ENCODE peak calls at places on chromosomes 1 and 21, in nine cellular contexts. One of them, this sample, is unnamed.

GRCh38 chr1:86914998-86915736 is 732 bp downstream of the HS2ST1 start:
- DNase-seq in sigmoid colon: peak
- DNase-seq in kidney epithelial cell: no peak
- DNase-seq in AG10803: peak
- DNase-seq in body of pancreas: peak
- DNase-seq in neural crest cell: peak
- DNase-seq in BE2C: peak
- DNase-seq in fibroblast of the aortic adventitia: peak
- DNase-seq in A549: peak
- DNase-seq in this sample: peak

GRCh38 chr1:235784950-235785349 is 81.8 kb downstream of the LYST start:
- DNase-seq in BE2C: no peak
- DNase-seq in sigmoid colon: no peak
- DNase-seq in A549: no peak
- DNase-seq in body of pancreas: no peak
- DNase-seq in fibroblast of the aortic adventitia: no peak
- DNase-seq in kidney epithelial cell: no peak
- DNase-seq in neural crest cell: no peak
- DNase-seq in AG10803: no peak
- DNase-seq in this sample: no peak

GRCh38 chr1:41843378-41843777 is 75.3 kb downstream of the HIVEP3 start:
- DNase-seq in AG10803: peak
- DNase-seq in A549: no peak
- DNase-seq in body of pancreas: no peak
- DNase-seq in fibroblast of the aortic adventitia: peak
- DNase-seq in neural crest cell: no peak
- DNase-seq in BE2C: no peak
- DNase-seq in kidney epithelial cell: peak
- DNase-seq in sigmoid colon: no peak
- DNase-seq in this sample: peak

GRCh38 chr1:155966135-155966534 is 12.2 kb downstream of the ARHGEF2 start:
- DNase-seq in BE2C: no peak
- DNase-seq in A549: no peak
- DNase-seq in kidney epithelial cell: no peak
- DNase-seq in AG10803: no peak
- DNase-seq in neural crest cell: no peak
- DNase-seq in sigmoid colon: no peak
- DNase-seq in fibroblast of the aortic adventitia: no peak
- DNase-seq in body of pancreas: no peak
- DNase-seq in this sample: no peak

GRCh38 chr1:66402194-66402593 is 131.8 kb upstream of the SGIP1 start:
- DNase-seq in AG10803: peak
- DNase-seq in kidney epithelial cell: no peak
- DNase-seq in sigmoid colon: peak
- DNase-seq in A549: no peak
- DNase-seq in body of pancreas: peak
- DNase-seq in BE2C: peak
- DNase-seq in fibroblast of the aortic adventitia: peak
- DNase-seq in neural crest cell: no peak
- DNase-seq in this sample: peak

GRCh38 chr1:18673976-18674375 is 43.3 kb downstream of the PAX7 start:
- DNase-seq in body of pancreas: no peak
- DNase-seq in fibroblast of the aortic adventitia: no peak
- DNase-seq in BE2C: no peak
- DNase-seq in kidney epithelial cell: no peak
- DNase-seq in sigmoid colon: no peak
- DNase-seq in A549: no peak
- DNase-seq in neural crest cell: no peak
- DNase-seq in AG10803: no peak
- DNase-seq in this sample: no peak

GRCh38 chr1:171254859-171255258 is 6.6 kb downstream of the FMO1 start:
- DNase-seq in kidney epithelial cell: no peak
- DNase-seq in A549: no peak
- DNase-seq in AG10803: peak
- DNase-seq in sigmoid colon: no peak
- DNase-seq in body of pancreas: no peak
- DNase-seq in BE2C: no peak
- DNase-seq in fibroblast of the aortic adventitia: no peak
- DNase-seq in neural crest cell: no peak
- DNase-seq in this sample: no peak

GRCh38 chr1:209590405-209590804 is 6.9 kb downstream of the CAMK1G start:
- DNase-seq in kidney epithelial cell: no peak
- DNase-seq in neural crest cell: no peak
- DNase-seq in BE2C: peak
- DNase-seq in body of pancreas: no peak
- DNase-seq in sigmoid colon: no peak
- DNase-seq in AG10803: no peak
- DNase-seq in fibroblast of the aortic adventitia: no peak
- DNase-seq in A549: no peak
- DNase-seq in this sample: peak

GRCh38 chr21:39805983-39806382 is 61.0 kb downstream of the IGSF5 start:
- DNase-seq in kidney epithelial cell: no peak
- DNase-seq in A549: no peak
- DNase-seq in BE2C: no peak
- DNase-seq in neural crest cell: no peak
- DNase-seq in body of pancreas: no peak
- DNase-seq in fibroblast of the aortic adventitia: no peak
- DNase-seq in AG10803: no peak
- DNase-seq in sigmoid colon: no peak
- DNase-seq in this sample: no peak

GRCh38 chr1:82848043-82848442 is 1047.3 kb downstream of the ADGRL2 start:
- DNase-seq in kidney epithelial cell: no peak
- DNase-seq in neural crest cell: no peak
- DNase-seq in A549: no peak
- DNase-seq in fibroblast of the aortic adventitia: no peak
- DNase-seq in BE2C: no peak
- DNase-seq in AG10803: no peak
- DNase-seq in sigmoid colon: no peak
- DNase-seq in body of pancreas: no peak
- DNase-seq in this sample: no peak

GRCh38 chr1:40965531-40965930 is 14.0 kb upstream of the CTPS1 start:
- DNase-seq in AG10803: no peak
- DNase-seq in A549: no peak
- DNase-seq in body of pancreas: no peak
- DNase-seq in fibroblast of the aortic adventitia: no peak
- DNase-seq in BE2C: no peak
- DNase-seq in neural crest cell: no peak
- DNase-seq in kidney epithelial cell: no peak
- DNase-seq in sigmoid colon: peak
- DNase-seq in this sample: no peak

GRCh38 chr1:6646499-6647148 is 22.0 kb downstream of the THAP3 start:
- DNase-seq in fibroblast of the aortic adventitia: peak
- DNase-seq in kidney epithelial cell: no peak
- DNase-seq in body of pancreas: peak
- DNase-seq in neural crest cell: no peak
- DNase-seq in A549: peak
- DNase-seq in AG10803: peak
- DNase-seq in BE2C: no peak
- DNase-seq in sigmoid colon: no peak
- DNase-seq in this sample: peak

GRCh38 chr21:41966341-41966833 is 12.6 kb upstream of the C2CD2 start:
- DNase-seq in neural crest cell: no peak
- DNase-seq in A549: no peak
- DNase-seq in body of pancreas: no peak
- DNase-seq in sigmoid colon: no peak
- DNase-seq in fibroblast of the aortic adventitia: peak
- DNase-seq in BE2C: no peak
- DNase-seq in kidney epithelial cell: no peak
- DNase-seq in AG10803: no peak
- DNase-seq in this sample: no peak

GRCh38 chr1:115670476-115671175 is 28.9 kb downstream of the VANGL1 start:
- DNase-seq in body of pancreas: peak
- DNase-seq in A549: no peak
- DNase-seq in AG10803: no peak
- DNase-seq in BE2C: no peak
- DNase-seq in neural crest cell: no peak
- DNase-seq in fibroblast of the aortic adventitia: no peak
- DNase-seq in kidney epithelial cell: peak
- DNase-seq in sigmoid colon: no peak
- DNase-seq in this sample: no peak

GRCh38 chr21:32520885-32521735 is 64.2 kb downstream of the TCP10L start:
- DNase-seq in A549: no peak
- DNase-seq in body of pancreas: peak
- DNase-seq in kidney epithelial cell: no peak
- DNase-seq in sigmoid colon: peak
- DNase-seq in AG10803: peak
- DNase-seq in BE2C: peak
- DNase-seq in neural crest cell: no peak
- DNase-seq in fibroblast of the aortic adventitia: peak
- DNase-seq in this sample: peak

GRCh38 chr1:174266476-174266875 is 107.2 kb downstream of the RABGAP1L start:
- DNase-seq in AG10803: no peak
- DNase-seq in BE2C: no peak
- DNase-seq in A549: no peak
- DNase-seq in fibroblast of the aortic adventitia: no peak
- DNase-seq in sigmoid colon: no peak
- DNase-seq in kidney epithelial cell: no peak
- DNase-seq in body of pancreas: no peak
- DNase-seq in neural crest cell: no peak
- DNase-seq in this sample: no peak

GRCh38 chr1:174258148-174258550 is 98.8 kb downstream of the RABGAP1L start:
- DNase-seq in kidney epithelial cell: peak
- DNase-seq in fibroblast of the aortic adventitia: peak
- DNase-seq in neural crest cell: peak
- DNase-seq in AG10803: peak
- DNase-seq in sigmoid colon: no peak
- DNase-seq in A549: peak
- DNase-seq in BE2C: peak
- DNase-seq in body of pancreas: peak
- DNase-seq in this sample: peak

GRCh38 chr1:174265273-174265672 is 106.0 kb downstream of the RABGAP1L start:
- DNase-seq in BE2C: no peak
- DNase-seq in fibroblast of the aortic adventitia: no peak
- DNase-seq in body of pancreas: no peak
- DNase-seq in AG10803: no peak
- DNase-seq in kidney epithelial cell: no peak
- DNase-seq in neural crest cell: no peak
- DNase-seq in sigmoid colon: no peak
- DNase-seq in A549: no peak
- DNase-seq in this sample: no peak

GRCh38 chr1:174266991-174267612 is 107.8 kb downstream of the RABGAP1L start:
- DNase-seq in body of pancreas: no peak
- DNase-seq in neural crest cell: no peak
- DNase-seq in sigmoid colon: no peak
- DNase-seq in A549: no peak
- DNase-seq in kidney epithelial cell: no peak
- DNase-seq in AG10803: no peak
- DNase-seq in fibroblast of the aortic adventitia: no peak
- DNase-seq in BE2C: no peak
- DNase-seq in this sample: peak

GRCh38 chr1:174262747-174263241 is 103.5 kb downstream of the RABGAP1L start:
- DNase-seq in neural crest cell: peak
- DNase-seq in BE2C: peak
- DNase-seq in fibroblast of the aortic adventitia: peak
- DNase-seq in AG10803: peak
- DNase-seq in body of pancreas: no peak
- DNase-seq in A549: peak
- DNase-seq in kidney epithelial cell: peak
- DNase-seq in sigmoid colon: no peak
- DNase-seq in this sample: peak
- TF ChIP-seq CTCF in neural crest cell: peak
- TF ChIP-seq CTCF in BE2C: peak
- TF ChIP-seq CTCF in fibroblast of the aortic adventitia: peak
- TF ChIP-seq CTCF in AG10803: peak
- TF ChIP-seq CTCF in body of pancreas: peak
- TF ChIP-seq CTCF in A549: peak
- TF ChIP-seq CTCF in kidney epithelial cell: peak
- TF ChIP-seq CTCF in sigmoid colon: peak
- TF ChIP-seq CTCF in this sample: peak

DNA sequence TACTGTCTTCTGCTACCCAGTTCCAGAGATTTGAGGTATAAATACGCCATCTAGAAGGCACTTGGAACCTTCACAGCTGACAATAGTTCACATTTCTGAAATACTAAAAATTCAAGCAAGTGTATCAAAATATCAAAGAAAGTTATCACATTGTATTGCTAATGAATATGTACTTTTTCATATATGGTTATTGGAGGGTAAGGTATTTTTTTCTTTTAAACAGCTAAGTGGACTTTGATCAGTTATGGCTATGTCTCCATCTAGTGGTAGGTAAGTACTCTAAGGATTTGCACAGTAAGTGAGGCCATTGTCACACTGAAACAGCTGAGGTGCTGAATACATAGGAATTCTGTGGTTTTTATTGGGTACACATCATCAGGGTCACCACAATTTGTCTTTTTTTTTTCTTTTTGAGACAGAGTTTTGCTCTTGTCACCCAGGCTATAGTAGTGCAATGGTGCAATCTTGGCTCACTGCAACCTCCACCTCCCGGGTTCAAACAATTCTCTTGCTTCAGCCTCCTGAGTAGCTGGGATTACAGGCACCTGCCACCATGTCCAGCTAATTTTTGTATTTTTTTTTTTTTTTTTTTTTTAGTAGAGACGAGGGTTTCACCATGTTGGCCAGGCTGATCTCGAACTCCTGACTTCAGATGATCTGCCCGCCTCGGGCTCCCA is 49.1 kb upstream of the CR2 start:
- DNase-seq in neural crest cell: no peak
- DNase-seq in sigmoid colon: no peak
- DNase-seq in AG10803: peak
- DNase-seq in kidney epithelial cell: peak
- DNase-seq in A549: peak
- DNase-seq in fibroblast of the aortic adventitia: peak
- DNase-seq in body of pancreas: peak
- DNase-seq in BE2C: no peak
- DNase-seq in this sample: peak
- TF ChIP-seq CTCF in neural crest cell: peak
- TF ChIP-seq CTCF in sigmoid colon: peak
- TF ChIP-seq CTCF in AG10803: peak
- TF ChIP-seq CTCF in kidney epithelial cell: peak
- TF ChIP-seq CTCF in A549: peak
- TF ChIP-seq CTCF in fibroblast of the aortic adventitia: peak
- TF ChIP-seq CTCF in body of pancreas: peak
- TF ChIP-seq CTCF in BE2C: peak
- TF ChIP-seq CTCF in this sample: peak

DNA sequence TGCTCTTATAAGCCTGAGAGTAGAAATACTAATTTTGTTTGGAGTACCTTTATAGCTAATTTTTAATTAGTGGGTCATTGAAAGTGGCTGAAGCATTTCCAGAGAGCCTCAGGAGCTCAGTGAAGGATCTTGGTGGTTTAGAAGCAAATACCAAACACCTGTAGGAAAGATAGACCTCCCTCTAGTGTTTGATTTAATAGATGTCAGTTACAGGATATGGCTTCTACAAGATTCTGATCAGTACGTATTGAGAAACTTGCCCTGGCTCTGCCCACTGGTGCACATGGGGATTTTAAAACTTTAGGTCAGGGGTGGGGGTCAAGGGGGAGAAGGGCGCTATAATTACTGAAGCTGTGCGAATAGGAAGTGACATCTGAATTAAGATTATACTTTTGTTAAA is 122.2 kb downstream of the POU2F1 start:
- DNase-seq in AG10803: no peak
- DNase-seq in BE2C: no peak
- DNase-seq in fibroblast of the aortic adventitia: no peak
- DNase-seq in sigmoid colon: no peak
- DNase-seq in kidney epithelial cell: no peak
- DNase-seq in A549: peak
- DNase-seq in neural crest cell: no peak
- DNase-seq in body of pancreas: no peak
- DNase-seq in this sample: no peak
- TF ChIP-seq CTCF in AG10803: no peak
- TF ChIP-seq CTCF in BE2C: peak
- TF ChIP-seq CTCF in fibroblast of the aortic adventitia: no peak
- TF ChIP-seq CTCF in sigmoid colon: no peak
- TF ChIP-seq CTCF in kidney epithelial cell: no peak
- TF ChIP-seq CTCF in A549: peak
- TF ChIP-seq CTCF in neural crest cell: peak
- TF ChIP-seq CTCF in body of pancreas: peak
- TF ChIP-seq CTCF in this sample: no peak

GRCh38 chr1:179586107-179586823 is 5.4 kb upstream of the TDRD5 start:
- DNase-seq in BE2C: peak
- DNase-seq in kidney epithelial cell: no peak
- DNase-seq in fibroblast of the aortic adventitia: peak
- DNase-seq in A549: peak
- DNase-seq in neural crest cell: peak
- DNase-seq in AG10803: peak
- DNase-seq in sigmoid colon: peak
- DNase-seq in body of pancreas: peak
- DNase-seq in this sample: peak
- TF ChIP-seq CTCF in BE2C: peak
- TF ChIP-seq CTCF in kidney epithelial cell: peak
- TF ChIP-seq CTCF in fibroblast of the aortic adventitia: no peak
- TF ChIP-seq CTCF in A549: peak
- TF ChIP-seq CTCF in neural crest cell: peak
- TF ChIP-seq CTCF in AG10803: no peak
- TF ChIP-seq CTCF in sigmoid colon: peak
- TF ChIP-seq CTCF in body of pancreas: peak
- TF ChIP-seq CTCF in this sample: peak

This sample was measured in cardiac fibroblast.